ENCODE peak calls at places on chromosomes 11 and 22, in five cellular contexts. Q is AG09309, P is GM12865, I is fibroblast of lung, W is lung. Z is an unnamed sample.

GRCh38 chr11:95337175-95337957 is 106.4 kb upstream of the SESN3 start:
- DNase-seq in Q (peak), W (peak), P (peak), I (peak), Z (no peak)

GRCh38 chr22:43560651-43561050 is 148.8 kb downstream of the MPPED1 start:
- DNase-seq in P (no peak), I (no peak), Q (no peak), W (no peak), Z (no peak)

GRCh38 chr11:27084407-27084985 is 43.9 kb downstream of the BBOX1 start:
- DNase-seq in I (peak), P (no peak), W (no peak), Q (peak), Z (peak)

GRCh38 chr11:12744831-12745502 is 70.7 kb downstream of the TEAD1 start:
- DNase-seq in P (no peak), I (no peak), W (no peak), Q (no peak), Z (no peak)

GRCh38 chr22:49321477-49322055 is 506.1 kb downstream of the BRD1 start:
- DNase-seq in Q (no peak), I (no peak), P (no peak), W (no peak), Z (no peak)

GRCh38 chr11:29801561-29801960 is 215.3 kb downstream of the KCNA4 start:
- DNase-seq in Q (no peak), P (no peak), W (no peak), I (no peak), Z (no peak)

GRCh38 chr11:37788141-37788877 is 1190.3 kb upstream of the RAG2 start:
- DNase-seq in Q (no peak), I (peak), P (no peak), W (no peak), Z (peak)

GRCh38 chr11:114280696-114281095 is 15.5 kb upstream of the NNMT start:
- DNase-seq in I (peak), P (peak), Q (peak), W (peak), Z (peak)

GRCh38 chr11:36233226-36233625 is 56.0 kb downstream of the COMMD9 start:
- DNase-seq in I (peak), P (no peak), W (no peak), Q (no peak), Z (no peak)

GRCh38 chr11:19646308-19646707 is 66.3 kb upstream of the NAV2 start:
- DNase-seq in W (no peak), Q (no peak), I (peak), P (no peak), Z (no peak)

GRCh38 chr11:19644316-19644715 is 68.3 kb upstream of the NAV2 start:
- DNase-seq in P (no peak), I (no peak), Q (no peak), W (no peak), Z (no peak)

GRCh38 chr11:19648321-19648720 is 64.3 kb upstream of the NAV2 start:
- DNase-seq in W (no peak), Q (no peak), P (no peak), I (peak), Z (no peak)

GRCh38 chr11:19650929-19651487 is 61.6 kb upstream of the NAV2 start:
- DNase-seq in Q (no peak), P (no peak), I (no peak), W (no peak), Z (no peak)

GRCh38 chr11:19646921-19647320 is 65.7 kb upstream of the NAV2 start:
- DNase-seq in I (peak), W (peak), P (no peak), Q (peak), Z (peak)
- TF ChIP-seq CTCF in I (peak), W (no peak), P (no peak), Q (no peak), Z (peak)

DNA sequence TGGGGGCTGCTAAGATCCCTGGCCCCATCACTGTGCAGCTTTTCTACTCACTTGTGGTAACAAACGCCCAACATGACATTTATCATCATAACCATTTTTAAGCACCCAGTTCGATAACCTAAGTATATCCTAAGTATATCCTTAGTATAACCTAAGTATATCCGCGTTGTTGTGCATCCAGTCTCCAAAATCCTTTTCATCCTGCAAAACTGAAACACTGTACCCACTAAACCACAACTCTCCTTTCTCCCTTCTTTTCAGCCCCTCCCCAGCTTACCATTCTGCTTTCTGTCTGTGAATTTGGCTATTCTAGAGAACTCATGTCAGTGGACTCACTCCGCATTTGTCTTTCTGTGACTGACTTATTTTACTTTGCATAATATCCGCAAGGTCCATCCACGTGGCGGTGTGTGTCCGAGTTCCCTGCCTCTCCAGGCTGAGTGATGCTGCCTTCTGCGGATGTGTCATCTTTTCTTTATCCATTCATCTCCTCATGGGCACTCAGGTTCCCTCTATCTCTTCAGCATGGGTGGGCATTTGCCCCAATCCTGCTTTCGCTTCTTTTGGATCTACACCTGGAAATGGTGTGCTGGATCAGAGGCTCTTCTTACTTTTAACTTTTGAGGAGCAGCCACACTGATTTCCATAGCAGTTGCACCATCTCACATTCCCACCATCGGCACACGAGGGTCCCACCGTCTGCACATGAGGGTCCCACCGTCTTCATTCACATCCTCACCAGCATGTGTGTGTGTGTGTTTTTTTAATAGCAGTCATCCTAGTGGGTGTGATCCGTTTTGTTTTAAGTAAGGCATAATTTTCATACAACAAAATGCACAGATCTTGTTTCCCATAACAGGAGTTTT is 82.4 kb upstream of the CLDN5 start:
- DNase-seq in P (no peak), W (no peak), Q (no peak), I (no peak), Z (no peak)
- TF ChIP-seq CTCF in P (no peak), W (no peak), Q (no peak), I (no peak), Z (no peak)

GRCh38 chr22:23849009-23850006 is 8.4 kb upstream of the SLC2A11 start:
- DNase-seq in I (peak), P (peak), Q (no peak), W (peak), Z (no peak)

GRCh38 chr22:23845661-23846469 is 7.1 kb upstream of the DERL3 start:
- DNase-seq in I (no peak), Q (no peak), P (no peak), W (no peak), Z (no peak)

GRCh38 chr22:23847310-23847920 is 8.6 kb upstream of the DERL3 start:
- DNase-seq in I (no peak), P (no peak), W (no peak), Q (no peak), Z (no peak)

GRCh38 chr22:23850136-23850611 is 7.5 kb upstream of the SLC2A11 start:
- DNase-seq in W (no peak), I (no peak), Q (no peak), P (peak), Z (no peak)

DNA sequence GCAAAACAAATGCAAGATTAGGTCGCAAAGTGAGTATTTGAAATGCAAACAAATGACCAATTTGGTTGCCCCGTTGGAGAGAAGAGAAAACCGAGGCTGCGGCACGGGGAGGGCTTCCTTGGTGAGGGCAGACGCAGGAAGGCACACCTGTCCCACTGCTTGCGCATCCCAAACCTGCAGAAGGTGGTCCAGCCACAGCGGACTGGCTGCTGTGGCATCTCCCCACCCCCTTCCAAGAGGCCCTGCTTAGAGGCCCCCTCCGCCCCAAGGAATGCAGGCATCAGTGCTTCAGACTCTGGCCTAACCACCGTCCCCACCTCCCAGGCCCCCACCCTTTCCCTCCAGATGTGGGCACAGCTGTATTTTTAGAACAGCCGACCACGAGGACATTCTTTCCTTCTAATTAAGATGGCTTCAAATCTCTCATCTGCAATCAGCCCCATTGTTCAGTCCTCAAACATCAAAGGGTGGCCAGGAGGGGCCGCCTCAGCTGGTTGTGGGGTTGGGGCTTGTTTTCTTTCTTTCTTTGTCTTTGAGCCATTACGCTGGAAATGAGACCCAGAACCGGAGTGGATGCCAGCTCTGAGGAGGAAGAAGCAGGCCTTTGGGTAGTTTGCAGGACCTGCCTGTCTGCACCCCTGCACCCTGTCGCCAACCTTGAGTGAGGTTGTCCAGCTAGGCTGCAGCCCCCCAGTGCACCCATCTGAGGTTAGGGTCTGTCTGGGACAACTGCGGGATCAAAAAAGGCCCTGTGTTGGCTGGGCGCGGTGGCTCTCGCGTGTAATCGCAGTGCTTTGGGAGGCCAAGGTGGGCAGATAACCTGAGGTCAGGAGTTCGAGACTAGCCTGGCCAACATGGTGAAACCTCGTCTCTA is 9.4 kb upstream of the DERL3 start:
- DNase-seq in I (no peak), P (no peak), W (no peak), Q (no peak), Z (no peak)
- TF ChIP-seq CTCF in I (no peak), P (no peak), W (no peak), Q (no peak), Z (no peak)

GRCh38 chr11:17735823-17736772 is 1.5 kb downstream of the KCNC1 start:
- DNase-seq in I (no peak), P (no peak), W (no peak), Q (no peak), Z (no peak)

GRCh38 chr11:17739945-17740338 is 5.4 kb downstream of the KCNC1 start:
- DNase-seq in W (no peak), P (no peak), I (no peak), Q (no peak), Z (no peak)

GRCh38 chr11:17736921-17737817 is 2.6 kb downstream of the KCNC1 start:
- DNase-seq in I (no peak), Q (no peak), P (no peak), W (no peak), Z (no peak)

GRCh38 chr11:17740649-17741235 is 6.2 kb downstream of the KCNC1 start:
- DNase-seq in W (no peak), Q (no peak), P (no peak), I (no peak), Z (no peak)

GRCh38 chr11:17738350-17739207 is 4.0 kb downstream of the KCNC1 start:
- DNase-seq in W (no peak), P (no peak), I (no peak), Q (no peak), Z (no peak)
- TF ChIP-seq CTCF in W (no peak), P (no peak), I (no peak), Q (no peak), Z (no peak)

DNA sequence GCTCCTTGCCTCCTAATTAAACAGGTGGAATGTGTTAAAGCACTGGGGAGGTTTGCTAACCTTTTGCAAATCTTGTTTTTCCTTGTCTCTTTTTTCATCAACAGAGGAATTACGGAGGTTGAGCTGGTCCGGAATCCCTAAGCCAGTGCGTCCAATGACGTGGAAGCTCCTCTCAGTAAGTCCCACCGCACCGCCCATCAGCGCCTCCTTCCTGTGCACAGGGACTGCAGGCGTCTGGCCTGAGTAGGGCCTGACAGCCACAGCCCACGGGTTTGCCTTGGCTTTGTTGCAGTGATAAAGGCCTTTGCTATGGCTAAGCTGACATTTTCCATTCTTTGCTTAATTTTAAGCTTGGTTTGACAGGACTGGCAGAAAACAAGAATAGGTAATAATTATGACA is 116.1 kb downstream of the TBC1D22A start:
- DNase-seq in P (no peak), I (no peak), Q (no peak), W (no peak), Z (no peak)
- TF ChIP-seq CTCF in P (no peak), I (peak), Q (no peak), W (no peak), Z (no peak)

DNA sequence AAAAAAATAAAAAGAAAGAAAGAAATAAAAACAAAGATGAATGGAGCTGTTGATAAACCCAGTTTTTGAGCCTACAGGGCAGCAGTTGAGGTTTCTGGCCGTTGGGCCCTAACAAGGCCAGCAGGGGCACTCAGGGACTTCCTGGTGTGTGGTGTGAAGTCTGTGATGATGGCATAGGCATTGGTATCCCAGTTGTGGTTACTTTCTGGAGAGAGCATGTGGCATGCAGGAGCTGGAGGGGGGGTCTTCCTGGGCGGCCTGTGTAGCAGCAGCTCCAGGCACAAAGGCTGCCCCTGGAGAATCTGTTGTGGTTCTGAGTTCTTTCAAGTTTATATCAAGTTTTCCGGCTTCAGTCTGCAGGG is 2.0 kb upstream of the TXNRD2 start:
- DNase-seq in I (peak), Q (peak), W (no peak), P (peak), Z (no peak)
- TF ChIP-seq CTCF in I (no peak), Q (peak), W (no peak), P (no peak), Z (peak)